ENCODE peak calls at places on chromosomes 6 and 20, in ten cellular contexts. B is tibial artery; U is Calu3; F is stimulated activated CD4-positive, alpha-beta T cell treated with anti-CD3 and anti-CD28 coated beads, Interleukin-15, amount 100 ng/mL, for 1 hour; E is astrocyte of the spinal cord; D is mesothelial cell of epicardium; L is naive thymus-derived CD4-positive, alpha-beta T cell; W is NCI-H460; K is nucleus accumbens; S is heart left ventricle. Q is an unnamed sample.

GRCh38 chr20:56689318-56689717 is 60.2 kb downstream of the TFAP2C start:
- DNase-seq in B (no peak), U (no peak), F (no peak), E (peak), D (no peak), L (no peak), W (no peak), K (no peak), S (no peak), Q (no peak)

GRCh38 chr20:36851490-36851889 is 24.4 kb upstream of the TLDC2 start:
- DNase-seq in B (no peak), U (no peak), F (no peak), E (no peak), D (no peak), L (no peak), W (no peak), K (no peak), S (no peak), Q (no peak)

GRCh38 chr20:51275816-51276215 is 252.9 kb upstream of the KCNG1 start:
- DNase-seq in B (no peak), U (no peak), F (no peak), E (peak), D (no peak), L (no peak), W (no peak), K (no peak), S (no peak), Q (peak)

GRCh38 chr6:76881414-76881813 is 581.9 kb downstream of the HTR1B start:
- DNase-seq in B (no peak), U (no peak), F (no peak), E (no peak), D (no peak), L (no peak), W (no peak), K (no peak), S (no peak), Q (no peak)

GRCh38 chr20:47405775-47406325 is 49.4 kb upstream of the ZMYND8 start:
- DNase-seq in B (no peak), U (no peak), F (no peak), E (no peak), D (no peak), L (no peak), W (no peak), K (no peak), S (no peak), Q (no peak)

GRCh38 chr20:50580016-50580747 is 70.0 kb downstream of the PTPN1 start:
- DNase-seq in B (peak), U (peak), F (peak), E (peak), D (no peak), L (no peak), W (peak), K (peak), S (peak), Q (peak)

GRCh38 chr6:159943101-159943632 is 25.7 kb upstream of the IGF2R start:
- DNase-seq in B (peak), U (no peak), F (no peak), E (peak), D (no peak), L (no peak), W (no peak), K (no peak), S (no peak), Q (no peak)

GRCh38 chr20:10537850-10538480 is 102.9 kb downstream of the SLX4IP start:
- DNase-seq in B (no peak), U (peak), F (no peak), E (peak), D (no peak), L (no peak), W (no peak), K (no peak), S (no peak), Q (no peak)

GRCh38 chr20:11920083-11920482 is 2.4 kb downstream of the BTBD3 start:
- DNase-seq in B (no peak), U (no peak), F (no peak), E (no peak), D (no peak), L (no peak), W (no peak), K (no peak), S (no peak), Q (no peak)

GRCh38 chr20:42197599-42197998 is 579.4 kb upstream of the CHD6 start:
- DNase-seq in B (no peak), U (no peak), F (no peak), E (no peak), D (no peak), L (no peak), W (no peak), K (no peak), S (no peak), Q (no peak)

GRCh38 chr20:46583411-46584214 is 33.2 kb upstream of the OCSTAMP start:
- DNase-seq in B (no peak), U (no peak), F (no peak), E (no peak), D (no peak), L (no peak), W (no peak), K (no peak), S (no peak), Q (no peak)

GRCh38 chr6:148440877-148441453 is 98.3 kb downstream of the SASH1 start:
- DNase-seq in B (peak), U (peak), F (no peak), E (peak), D (peak), L (no peak), W (peak), K (no peak), S (peak), Q (no peak)

GRCh38 chr20:64099086-64099786 is 8.1 kb downstream of the NPBWR2 start:
- DNase-seq in B (no peak), U (no peak), F (no peak), E (no peak), D (no peak), L (no peak), W (no peak), K (no peak), S (no peak), Q (no peak)

GRCh38 chr6:111712398-111712797 is 106.7 kb upstream of the TRAF3IP2 start:
- DNase-seq in B (no peak), U (peak), F (no peak), E (peak), D (no peak), L (no peak), W (no peak), K (no peak), S (no peak), Q (no peak)

GRCh38 chr6:48150701-48151100 is 39.7 kb upstream of the PTCHD4 start:
- DNase-seq in B (no peak), U (no peak), F (no peak), E (no peak), D (no peak), L (no peak), W (no peak), K (no peak), S (no peak), Q (no peak)

GRCh38 chr6:55299285-55299684 is 28.0 kb upstream of the GFRAL start:
- DNase-seq in B (no peak), U (no peak), F (no peak), E (no peak), D (no peak), L (no peak), W (no peak), K (no peak), S (no peak), Q (no peak)

GRCh38 chr6:132817554-132818403 is 3.4 kb downstream of the RPS12 start:
- DNase-seq in B (no peak), U (no peak), F (no peak), E (no peak), D (no peak), L (no peak), W (no peak), K (no peak), S (no peak), Q (no peak)

GRCh38 chr6:111033628-111034289 is 51.9 kb downstream of the RPF2 start:
- DNase-seq in B (no peak), U (peak), F (no peak), E (no peak), D (peak), L (no peak), W (no peak), K (no peak), S (no peak), Q (no peak)

GRCh38 chr6:47126647-47127339 is 84.7 kb upstream of the ADGRF1 start:
- DNase-seq in B (no peak), U (peak), F (no peak), E (no peak), D (no peak), L (no peak), W (no peak), K (no peak), S (peak), Q (no peak)

GRCh38 chr20:219290-220115 is 7.6 kb upstream of the DEFB129 start:
- DNase-seq in B (no peak), U (peak), F (no peak), E (no peak), D (no peak), L (no peak), W (peak), K (no peak), S (no peak), Q (peak)

GRCh38 chr6:124040655-124041054 is 237.0 kb downstream of the NKAIN2 start:
- DNase-seq in B (no peak), U (no peak), F (no peak), E (no peak), D (no peak), L (no peak), W (no peak), K (no peak), S (no peak), Q (no peak)

GRCh38 chr20:58173930-58174707 is 54.3 kb downstream of the ANKRD60 start:
- DNase-seq in B (peak), U (no peak), F (no peak), E (no peak), D (no peak), L (no peak), W (no peak), K (no peak), S (no peak), Q (no peak)

GRCh38 chr20:5510446-5510845 is 193.7 kb upstream of the PROKR2 start:
- DNase-seq in B (no peak), U (no peak), F (no peak), E (peak), D (no peak), L (no peak), W (no peak), K (no peak), S (no peak), Q (no peak)

GRCh38 chr6:168616807-168617756 is 176.1 kb downstream of the SMOC2 start:
- DNase-seq in B (no peak), U (peak), F (no peak), E (no peak), D (no peak), L (no peak), W (no peak), K (no peak), S (peak), Q (peak)

GRCh38 chr20:34983089-34983820 is 27.6 kb downstream of the MYH7B start:
- DNase-seq in B (no peak), U (no peak), F (no peak), E (no peak), D (no peak), L (no peak), W (no peak), K (no peak), S (peak), Q (no peak)

GRCh38 chr6:157265630-157266029 is 57.7 kb downstream of the TMEM242 start:
- DNase-seq in B (no peak), U (no peak), F (no peak), E (no peak), D (no peak), L (no peak), W (no peak), K (no peak), S (no peak), Q (no peak)

GRCh38 chr6:86079938-86080337 is 437.3 kb upstream of the SYNCRIP start:
- DNase-seq in B (no peak), U (no peak), F (no peak), E (no peak), D (no peak), L (no peak), W (no peak), K (no peak), S (no peak), Q (no peak)

GRCh38 chr6:14166821-14167220 is 49.2 kb downstream of the CD83 start:
- DNase-seq in B (no peak), U (no peak), F (no peak), E (no peak), D (no peak), L (no peak), W (no peak), K (no peak), S (no peak), Q (no peak)

GRCh38 chr20:35831029-35831428 is 59.2 kb downstream of the PHF20 start:
- DNase-seq in B (no peak), U (no peak), F (no peak), E (no peak), D (no peak), L (no peak), W (no peak), K (no peak), S (no peak), Q (no peak)

GRCh38 chr6:23243858-23244257 is 674.5 kb downstream of the HDGFL1 start:
- DNase-seq in B (no peak), U (no peak), F (no peak), E (no peak), D (no peak), L (no peak), W (no peak), K (no peak), S (no peak), Q (no peak)

GRCh38 chr6:46476301-46476700 is 14.9 kb downstream of the RCAN2 start:
- DNase-seq in B (no peak), U (no peak), F (no peak), E (no peak), D (no peak), L (no peak), W (no peak), K (no peak), S (no peak), Q (no peak)

GRCh38 chr6:36662827-36663256 is 15.7 kb upstream of the CDKN1A start:
- DNase-seq in B (no peak), U (no peak), F (no peak), E (no peak), D (no peak), L (no peak), W (no peak), K (no peak), S (no peak), Q (no peak)